ENCODE peak calls at places on chromosomes 4 and X, in five cellular contexts. T is choroid plexus epithelial cell, N is upper lobe of right lung, X is BJ, P is ovary. V is an unnamed sample.

GRCh38 chr4:146521543-146522097 is at the start of gene SLC10A7:
- DNase-seq in T (peak), N (peak), X (no peak), P (peak), V (peak)

GRCh38 chrX:10195425-10195824 is 38.6 kb downstream of the CLCN4 start:
- DNase-seq in T (no peak), N (no peak), X (no peak), P (no peak), V (no peak)

GRCh38 chr4:95835672-95836071 is 4.2 kb upstream of the PDHA2 start:
- DNase-seq in T (peak), N (no peak), X (no peak), P (no peak), V (no peak)

GRCh38 chrX:119757646-119757978 is 776 bp upstream of the SOWAHD start:
- DNase-seq in T (no peak), N (no peak), X (no peak), P (no peak), V (no peak)

GRCh38 chr4:71520850-71521249 is 182.0 kb downstream of the SLC4A4 start:
- DNase-seq in T (no peak), N (no peak), X (no peak), P (no peak), V (no peak)

GRCh38 chr4:141802324-141802723 is 165.9 kb downstream of the IL15 start:
- DNase-seq in T (peak), N (no peak), X (peak), P (no peak), V (no peak)

GRCh38 chrX:134715930-134716619 is 57.8 kb upstream of the PLAC1 start:
- DNase-seq in T (no peak), N (no peak), X (no peak), P (no peak), V (no peak)

GRCh38 chrX:129019412-129019811 is 503.9 kb downstream of the SMARCA1 start:
- DNase-seq in T (no peak), N (no peak), X (no peak), P (no peak), V (no peak)

GRCh38 chr4:173169178-173169427 is 492 bp downstream of the GALNT7 start:
- DNase-seq in T (no peak), N (no peak), X (no peak), P (no peak), V (no peak)

GRCh38 chrX:153460826-153461225 is 9.6 kb downstream of the HAUS7 start:
- DNase-seq in T (peak), N (no peak), X (no peak), P (peak), V (no peak)

GRCh38 chr4:112515278-112516075 is 503 bp downstream of the NEUROG2 start:
- DNase-seq in T (peak), N (peak), X (no peak), P (peak), V (peak)

GRCh38 chrX:38993500-38993899 is 192.2 kb downstream of the MID1IP1 start:
- DNase-seq in T (no peak), N (no peak), X (no peak), P (no peak), V (no peak)

GRCh38 chr4:118849867-118850812 is 14.2 kb upstream of the SEC24D start:
- DNase-seq in T (peak), N (no peak), X (no peak), P (no peak), V (no peak)

GRCh38 chr4:167020410-167020809 is 213.9 kb downstream of the SPOCK3 start:
- DNase-seq in T (peak), N (no peak), X (no peak), P (no peak), V (no peak)

GRCh38 chrX:45063319-45064095 is 137.2 kb downstream of the DIPK2B start:
- DNase-seq in T (peak), N (no peak), X (no peak), P (no peak), V (peak)

GRCh38 chrX:150224676-150225075 is 138.4 kb upstream of the MAMLD1 start:
- DNase-seq in T (no peak), N (no peak), X (no peak), P (no peak), V (no peak)

GRCh38 chr4:83772680-83773079 is 236.8 kb downstream of the GPAT3 start:
- DNase-seq in T (no peak), N (no peak), X (no peak), P (no peak), V (no peak)

GRCh38 chrX:97402903-97403302 is 519.2 kb downstream of the RPA4 start:
- DNase-seq in T (no peak), N (no peak), X (no peak), P (no peak), V (no peak)

GRCh38 chr4:51942108-51942832 is 77.9 kb downstream of the LRRC66 start:
- DNase-seq in T (no peak), N (no peak), X (no peak), P (no peak), V (no peak)

GRCh38 chr4:147160908-147161513 is 215.3 kb upstream of the TTC29 start:
- DNase-seq in T (peak), N (no peak), X (peak), P (no peak), V (peak)

GRCh38 chr4:86971355-86971683 is 36.5 kb downstream of the AFF1 start:
- DNase-seq in T (no peak), N (no peak), X (no peak), P (no peak), V (no peak)

GRCh38 chr4:37977471-37978452 is 17.6 kb downstream of the PTTG2 start:
- DNase-seq in T (peak), N (peak), X (no peak), P (peak), V (peak)

GRCh38 chr4:33930497-33930896 is 2313.8 kb downstream of the ARAP2 start:
- DNase-seq in T (peak), N (no peak), X (no peak), P (no peak), V (no peak)

GRCh38 chr4:109942292-109942926 is 29.7 kb downstream of the EGF start:
- DNase-seq in T (peak), N (no peak), X (no peak), P (no peak), V (no peak)

GRCh38 chr4:6909113-6909969 is at the start of gene TBC1D14:
- DNase-seq in T (peak), N (peak), X (no peak), P (peak), V (peak)

GRCh38 chr4:176547005-176547404 is 227.2 kb downstream of the SPCS3 start:
- DNase-seq in T (peak), N (no peak), X (peak), P (no peak), V (peak)

GRCh38 chrX:101685923-101686322 is 26.3 kb upstream of the ARMCX2 start:
- DNase-seq in T (no peak), N (no peak), X (no peak), P (no peak), V (no peak)

GRCh38 chr4:1537410-1538095 is 131.3 kb upstream of the NKX1-1 start:
- DNase-seq in T (no peak), N (no peak), X (no peak), P (no peak), V (no peak)

GRCh38 chr4:57039345-57039744 is 60.6 kb downstream of the POLR2B start:
- DNase-seq in T (peak), N (no peak), X (no peak), P (no peak), V (no peak)

DNA sequence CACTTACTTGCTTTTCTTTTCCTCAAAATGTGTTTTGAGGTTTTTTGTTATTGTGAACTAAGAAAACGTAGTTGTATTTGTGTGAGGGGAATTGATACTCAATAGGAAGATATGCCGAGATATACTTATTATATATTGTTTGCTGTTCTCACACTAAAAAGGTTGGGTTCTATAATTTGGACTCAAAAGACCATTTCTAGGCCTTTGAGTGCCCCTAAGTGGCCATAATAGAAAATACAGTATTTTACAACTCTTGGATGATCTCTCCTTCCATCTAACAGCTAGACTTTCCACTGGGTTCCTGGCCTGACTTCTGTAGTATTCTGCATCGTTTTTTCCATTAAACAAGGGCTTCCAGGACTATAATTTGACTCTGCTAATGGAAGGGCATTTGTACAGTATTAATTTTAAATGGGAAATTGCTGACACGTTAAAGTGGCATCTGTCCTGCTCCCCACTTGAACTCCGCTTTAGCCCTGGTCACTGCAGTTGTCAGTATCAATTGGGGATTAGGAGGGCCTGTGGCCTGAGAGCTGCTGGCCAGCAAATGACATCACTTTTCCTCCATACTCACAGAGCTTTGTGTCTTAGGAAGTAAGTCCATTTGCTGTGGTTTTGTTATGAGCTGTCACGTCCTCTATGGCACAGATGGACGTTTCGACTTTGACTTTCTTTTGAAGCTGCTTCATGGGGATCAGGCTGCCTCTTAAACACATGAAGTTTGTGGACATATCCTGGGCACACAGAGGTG is 176.9 kb downstream of the SLIT2 start:
- DNase-seq in T (peak), N (no peak), X (no peak), P (no peak), V (no peak)
- TF ChIP-seq CTCF in T (peak), N (peak), X (peak), P (no peak), V (peak)

GRCh38 chr4:101795704-101796103 is 5.2 kb downstream of the BANK1 start:
- DNase-seq in T (no peak), N (no peak), X (no peak), P (no peak), V (no peak)
- H3K4me3 ChIP-seq in T (no peak), N (no peak), X (no peak), P (no peak), V (no peak)

GRCh38 chrX:23990455-23990854 is 36.5 kb downstream of the KLHL15 start:
- DNase-seq in T (no peak), N (no peak), X (no peak), P (no peak), V (no peak)
- TF ChIP-seq CTCF in T (no peak), N (no peak), X (no peak), P (no peak), V (no peak)

DNA sequence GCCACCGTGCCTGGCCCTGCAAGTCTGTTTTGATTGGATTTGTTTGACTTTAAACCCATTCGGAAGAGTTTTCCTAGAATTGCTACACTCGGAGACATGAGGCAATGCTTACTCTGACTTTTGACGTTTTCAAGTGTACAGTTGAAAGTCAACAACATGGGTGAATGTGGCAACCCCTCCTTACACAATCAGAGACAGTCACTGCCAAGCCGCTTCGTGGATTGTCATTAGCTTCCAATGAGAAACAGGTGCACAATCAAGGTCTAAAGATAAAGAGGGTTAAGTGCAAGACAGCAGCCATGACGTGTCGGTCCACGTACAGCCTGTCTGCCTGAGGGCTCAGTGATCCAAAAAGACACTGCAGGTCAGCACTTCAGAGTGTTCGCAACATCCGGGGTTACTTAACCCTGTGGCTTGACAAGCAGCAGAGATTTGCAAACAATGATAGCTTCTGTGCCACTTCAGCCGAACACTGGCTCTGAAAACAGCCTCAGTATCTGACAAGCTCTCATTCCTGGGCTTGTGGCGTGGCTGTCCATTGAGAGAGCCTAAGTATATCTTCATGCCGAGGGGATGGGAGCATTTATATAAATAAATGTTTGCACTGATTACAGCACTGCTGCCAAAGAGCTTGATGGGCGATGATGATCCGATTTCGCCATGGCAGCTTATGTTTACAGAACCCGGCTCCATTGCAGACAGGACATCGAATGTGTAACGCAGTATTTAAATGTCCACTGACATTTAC is 180.0 kb downstream of the DHRSX start:
- DNase-seq in T (peak), N (peak), X (peak), P (no peak), V (no peak)
- H3K4me3 ChIP-seq in T (no peak), N (no peak), X (no peak), P (no peak), V (no peak)